ENCODE peak calls at places on chromosomes 16 and 17, in nine cellular contexts. M is activated T-cell treated with anti-CD3 and anti-CD28 coated beads, Interleukin-2, amount 50 U/mL, for 4 hours; N is naive B cell; S is body of pancreas; J is AML-193; Z is G401; G is nucleus accumbens; Y is mesendoderm; H is T-helper 1 cell. V is an unnamed sample.

GRCh38 chr17:29163563-29163962 is 16.6 kb downstream of the MYO18A start:
- DNase-seq in Y (no peak), Z (no peak), M (no peak), S (no peak), J (no peak), N (no peak), H (no peak), G (no peak), V (no peak)

GRCh38 chr16:87235810-87236515 is 81.2 kb downstream of the C16orf95 start:
- DNase-seq in Y (peak; percentile 11), J (peak; percentile 7), N (peak; percentile 1), M (no peak), H (no peak), G (no peak), S (no peak), Z (no peak), V (no peak)

GRCh38 chr16:12601290-12601900 is 202.3 kb downstream of the CPPED1 start:
- DNase-seq in Y (no peak), M (no peak), N (no peak), G (no peak), J (no peak), H (no peak), S (no peak), Z (no peak), V (no peak)

GRCh38 chr17:74214642-74215331 is 1.4 kb downstream of the TTYH2 start:
- DNase-seq in J (no peak), G (no peak), S (no peak), H (no peak), M (no peak), N (no peak), Z (no peak), Y (no peak), V (no peak)

GRCh38 chr17:60508384-60508980 is 17.6 kb downstream of the APPBP2 start:
- DNase-seq in N (no peak), Z (no peak), H (no peak), S (no peak), G (no peak), J (no peak), Y (no peak), M (no peak), V (no peak)

GRCh38 chr16:50655558-50656055 is 25.5 kb downstream of the SNX20 start:
- DNase-seq in H (no peak), J (no peak), Y (no peak), S (peak; percentile 68), M (no peak), N (no peak), G (no peak), Z (no peak), V (no peak)

GRCh38 chr17:27586203-27586701 is 44.7 kb upstream of the LGALS9 start:
- DNase-seq in N (no peak), Y (no peak), Z (no peak), S (no peak), H (no peak), G (no peak), M (no peak), J (no peak), V (no peak)

GRCh38 chr17:61405686-61406542 is 6.3 kb downstream of the TBX2 start:
- DNase-seq in H (no peak), J (no peak), Y (no peak), N (no peak), G (no peak), Z (no peak), S (no peak), M (no peak), V (no peak)

GRCh38 chr17:27218719-27219488 is 75.0 kb upstream of the WSB1 start:
- DNase-seq in M (no peak), S (no peak), Y (no peak), N (no peak), Z (no peak), G (no peak), J (no peak), H (no peak), V (no peak)

V was measured in activated effector memory CD4-positive, alpha-beta T cell treated with Interleukin-2 at 50 U/mL for 16 hours.